ENCODE peak calls at places on chromosomes 4 and X, in five cellular contexts. X is suprapubic skin, P is putamen, K is right cardiac atrium, V is GM04504. T is an unnamed sample.

GRCh38 chrX:13153796-13154195 is 109.4 kb upstream of the FAM9C start:
- DNase-seq in X (no peak), P (no peak), K (no peak), V (peak; percentile 27), T (no peak)

GRCh38 chr4:119865789-119866188 is 200.9 kb downstream of the MAD2L1 start:
- DNase-seq in X (no peak), P (no peak), K (no peak), V (no peak), T (no peak)

GRCh38 chr4:60945641-60946040 is 254.5 kb upstream of the ADGRL3 start:
- DNase-seq in X (no peak), P (no peak), K (no peak), V (no peak), T (no peak)

GRCh38 chr4:72969957-72970356 is 99.6 kb downstream of the COX18 start:
- DNase-seq in X (no peak), P (peak; percentile 5), K (no peak), V (no peak), T (no peak)

GRCh38 chr4:41360911-41361830 is 104.4 kb downstream of the UCHL1 start:
- DNase-seq in X (peak; percentile 78), P (peak; percentile 64), K (peak; percentile 82), V (no peak), T (no peak)

GRCh38 chr4:96766359-96766758 is 926.5 kb downstream of the PDHA2 start:
- DNase-seq in X (no peak), P (no peak), K (no peak), V (no peak), T (no peak)

GRCh38 chr4:152663203-152664066 is 16.4 kb downstream of the TMEM154 start:
- DNase-seq in X (no peak), P (no peak), K (no peak), V (peak; percentile 11), T (no peak)

GRCh38 chr4:169985881-169986280 is 40.3 kb downstream of the MFAP3L start:
- DNase-seq in X (no peak), P (no peak), K (no peak), V (no peak), T (no peak)

GRCh38 chr4:81472249-81473085 is 760 bp upstream of the RASGEF1B start:
- DNase-seq in X (no peak), P (peak; percentile 72), K (peak; percentile 59), V (no peak), T (no peak)

GRCh38 chr4:51836531-51836930 is 6.4 kb upstream of the DCUN1D4 start:
- DNase-seq in X (no peak), P (no peak), K (no peak), V (no peak), T (no peak)

GRCh38 chr4:90958256-90958895 is 831.2 kb downstream of the CCSER1 start:
- DNase-seq in X (no peak), P (no peak), K (no peak), V (no peak), T (peak; percentile 58)

GRCh38 chr4:17712166-17712565 is 69.3 kb downstream of the FAM184B start:
- DNase-seq in X (no peak), P (no peak), K (no peak), V (no peak), T (no peak)

GRCh38 chr4:38166082-38166481 is 205.9 kb downstream of the PTTG2 start:
- DNase-seq in X (no peak), P (no peak), K (no peak), V (no peak), T (no peak)

GRCh38 chrX:40003071-40003981 is 94.4 kb downstream of the BCOR start:
- DNase-seq in X (no peak), P (no peak), K (no peak), V (no peak), T (no peak)

GRCh38 chr4:6824071-6824470 is 41.5 kb downstream of the KIAA0232 start:
- DNase-seq in X (no peak), P (no peak), K (no peak), V (no peak), T (no peak)

GRCh38 chr4:69095301-69095731 is 958 bp upstream of the UGT2B7 start:
- DNase-seq in X (no peak), P (no peak), K (no peak), V (no peak), T (no peak)

GRCh38 chrX:68912113-68912980 is 83.5 kb downstream of the EFNB1 start:
- DNase-seq in X (no peak), P (no peak), K (peak; percentile 68), V (no peak), T (no peak)

GRCh38 chr4:109649872-109650271 is 53.4 kb downstream of the CASP6 start:
- DNase-seq in X (no peak), P (no peak), K (no peak), V (no peak), T (no peak)

GRCh38 chr4:68342139-68342538 is 7.8 kb downstream of the YTHDC1 start:
- DNase-seq in X (no peak), P (peak; percentile 39), K (no peak), V (peak; percentile 62), T (no peak)

GRCh38 chrX:36908801-36909403 is 99.3 kb upstream of the FAM47C start:
- DNase-seq in X (no peak), P (no peak), K (no peak), V (peak; percentile 12), T (peak; percentile 61)

GRCh38 chrX:139720979-139721378 is 13.0 kb upstream of the MCF2 start:
- DNase-seq in X (no peak), P (no peak), K (no peak), V (no peak), T (no peak)

GRCh38 chr4:112147697-112148096 is 2.4 kb downstream of the FAM241A start:
- DNase-seq in X (no peak), P (no peak), K (no peak), V (no peak), T (no peak)

GRCh38 chrX:13906103-13906502 is 89.2 kb upstream of the GPM6B start:
- DNase-seq in X (no peak), P (peak; percentile 92), K (no peak), V (no peak), T (no peak)

GRCh38 chrX:77962068-77962902 is 7.2 kb downstream of the PGAM4 start:
- DNase-seq in X (no peak), P (no peak), K (no peak), V (no peak), T (no peak)

GRCh38 chrX:106894392-106894909 is 8.7 kb downstream of the RIPPLY1 start:
- DNase-seq in X (no peak), P (peak; percentile 42), K (peak; percentile 62), V (peak; percentile 42), T (no peak)

GRCh38 chrX:87621697-87622096 is 104.1 kb downstream of the KLHL4 start:
- DNase-seq in X (no peak), P (no peak), K (no peak), V (no peak), T (no peak)

GRCh38 chrX:154462396-154462795 is 4.3 kb downstream of the PLXNA3 start:
- DNase-seq in X (no peak), P (no peak), K (peak; percentile 40), V (no peak), T (no peak)

GRCh38 chrX:2474280-2474962 is 26.4 kb downstream of the DHRSX start:
- DNase-seq in X (peak; percentile 38), P (no peak), K (no peak), V (no peak), T (no peak)

GRCh38 chr4:105765690-105766407 is 57.3 kb downstream of the GSTCD start:
- DNase-seq in X (no peak), P (no peak), K (no peak), V (peak; percentile 57), T (no peak)

GRCh38 chr4:65918217-65918616 is 247.9 kb upstream of the EPHA5 start:
- DNase-seq in X (no peak), P (no peak), K (no peak), V (no peak), T (no peak)

T was measured in SK-N-MC.